ENCODE peak calls at places on chromosomes 7 and 10, in six cellular contexts. One of them, this sample, is unnamed.

GRCh38 chr10:132836248-132836831 is 50.4 kb upstream of the NKX6-2 start:
- DNase-seq in sigmoid colon: peak; percentile 64
- DNase-seq in spleen: peak; percentile 76
- DNase-seq in Panc1: no peak
- DNase-seq in endothelial cell of umbilical vein: no peak
- DNase-seq in vagina: no peak
- DNase-seq in this sample: peak; percentile 59

GRCh38 chr7:135193615-135194081 is 17.7 kb downstream of the WDR91 start:
- DNase-seq in sigmoid colon: no peak
- DNase-seq in spleen: no peak
- DNase-seq in Panc1: no peak
- DNase-seq in endothelial cell of umbilical vein: no peak
- DNase-seq in vagina: peak; percentile 40
- DNase-seq in this sample: peak; percentile 63

GRCh38 chr10:87843714-87844113 is 19.6 kb downstream of the KLLN start:
- DNase-seq in sigmoid colon: no peak
- DNase-seq in spleen: no peak
- DNase-seq in Panc1: no peak
- DNase-seq in endothelial cell of umbilical vein: no peak
- DNase-seq in vagina: no peak
- DNase-seq in this sample: no peak

GRCh38 chr7:79868010-79868409 is 266.6 kb upstream of the GNAI1 start:
- DNase-seq in sigmoid colon: no peak
- DNase-seq in spleen: no peak
- DNase-seq in Panc1: no peak
- DNase-seq in endothelial cell of umbilical vein: no peak
- DNase-seq in vagina: no peak
- DNase-seq in this sample: no peak

GRCh38 chr7:28955723-28956607 is 2.2 kb downstream of the TRIL start:
- DNase-seq in sigmoid colon: peak; percentile 89
- DNase-seq in spleen: peak; percentile 90
- DNase-seq in Panc1: no peak
- DNase-seq in endothelial cell of umbilical vein: peak; percentile 57
- DNase-seq in vagina: peak; percentile 86
- DNase-seq in this sample: peak; percentile 79

GRCh38 chr7:887488-887820 is 11.1 kb downstream of the GET4 start:
- DNase-seq in sigmoid colon: peak; percentile 49
- DNase-seq in spleen: peak; percentile 66
- DNase-seq in Panc1: no peak
- DNase-seq in endothelial cell of umbilical vein: no peak
- DNase-seq in vagina: no peak
- DNase-seq in this sample: no peak

GRCh38 chr10:2067015-2067414 is 329.7 kb upstream of the ADARB2 start:
- DNase-seq in sigmoid colon: no peak
- DNase-seq in spleen: no peak
- DNase-seq in Panc1: no peak
- DNase-seq in endothelial cell of umbilical vein: no peak
- DNase-seq in vagina: no peak
- DNase-seq in this sample: no peak

GRCh38 chr10:12279281-12279680 is 70.1 kb upstream of the CAMK1D start:
- DNase-seq in sigmoid colon: no peak
- DNase-seq in spleen: no peak
- DNase-seq in Panc1: no peak
- DNase-seq in endothelial cell of umbilical vein: no peak
- DNase-seq in vagina: no peak
- DNase-seq in this sample: no peak

GRCh38 chr7:147547252-147547897 is 1043.2 kb upstream of the C7orf33 start:
- DNase-seq in sigmoid colon: no peak
- DNase-seq in spleen: no peak
- DNase-seq in Panc1: no peak
- DNase-seq in endothelial cell of umbilical vein: no peak
- DNase-seq in vagina: no peak
- DNase-seq in this sample: no peak

GRCh38 chr10:127735723-127736221 is 1.2 kb upstream of the FOXI2 start:
- DNase-seq in sigmoid colon: no peak
- DNase-seq in spleen: no peak
- DNase-seq in Panc1: no peak
- DNase-seq in endothelial cell of umbilical vein: no peak
- DNase-seq in vagina: no peak
- DNase-seq in this sample: no peak

GRCh38 chr10:59177031-59177861 is 803 bp downstream of the PHYHIPL start:
- DNase-seq in sigmoid colon: no peak
- DNase-seq in spleen: peak; percentile 53
- DNase-seq in Panc1: no peak
- DNase-seq in endothelial cell of umbilical vein: peak; percentile 16
- DNase-seq in vagina: no peak
- DNase-seq in this sample: no peak

GRCh38 chr7:27115161-27116018 is 12.9 kb upstream of the HOXA2 start:
- DNase-seq in sigmoid colon: peak; percentile 75
- DNase-seq in spleen: no peak
- DNase-seq in Panc1: no peak
- DNase-seq in endothelial cell of umbilical vein: peak; percentile 81
- DNase-seq in vagina: no peak
- DNase-seq in this sample: peak; percentile 69

GRCh38 chr10:124676416-124677062 is 67.6 kb downstream of the FAM53B start:
- DNase-seq in sigmoid colon: no peak
- DNase-seq in spleen: no peak
- DNase-seq in Panc1: no peak
- DNase-seq in endothelial cell of umbilical vein: no peak
- DNase-seq in vagina: no peak
- DNase-seq in this sample: no peak

GRCh38 chr7:130024390-130024789 is 26.8 kb downstream of the ZC3HC1 start:
- DNase-seq in sigmoid colon: no peak
- DNase-seq in spleen: no peak
- DNase-seq in Panc1: no peak
- DNase-seq in endothelial cell of umbilical vein: no peak
- DNase-seq in vagina: no peak
- DNase-seq in this sample: no peak

GRCh38 chr10:35876248-35876647 is 234.2 kb upstream of the FZD8 start:
- DNase-seq in sigmoid colon: no peak
- DNase-seq in spleen: no peak
- DNase-seq in Panc1: no peak
- DNase-seq in endothelial cell of umbilical vein: no peak
- DNase-seq in vagina: no peak
- DNase-seq in this sample: no peak

GRCh38 chr10:2111936-2112335 is 374.6 kb upstream of the ADARB2 start:
- DNase-seq in sigmoid colon: no peak
- DNase-seq in spleen: no peak
- DNase-seq in Panc1: peak; percentile 73
- DNase-seq in endothelial cell of umbilical vein: no peak
- DNase-seq in vagina: no peak
- DNase-seq in this sample: no peak

GRCh38 chr7:157620616-157621015 is 283.8 kb downstream of the DNAJB6 start:
- DNase-seq in sigmoid colon: peak; percentile 57
- DNase-seq in spleen: no peak
- DNase-seq in Panc1: no peak
- DNase-seq in endothelial cell of umbilical vein: no peak
- DNase-seq in vagina: no peak
- DNase-seq in this sample: peak; percentile 47

GRCh38 chr10:69567920-69568319 is 5.3 kb downstream of the NEUROG3 start:
- DNase-seq in sigmoid colon: no peak
- DNase-seq in spleen: no peak
- DNase-seq in Panc1: no peak
- DNase-seq in endothelial cell of umbilical vein: peak; percentile 53
- DNase-seq in vagina: no peak
- DNase-seq in this sample: no peak

GRCh38 chr10:24215193-24215592 is 6.3 kb downstream of the KIAA1217 start:
- DNase-seq in sigmoid colon: no peak
- DNase-seq in spleen: no peak
- DNase-seq in Panc1: no peak
- DNase-seq in endothelial cell of umbilical vein: no peak
- DNase-seq in vagina: peak; percentile 37
- DNase-seq in this sample: no peak

GRCh38 chr10:133226251-133226808 is 3.7 kb upstream of the UTF1 start:
- DNase-seq in sigmoid colon: no peak
- DNase-seq in spleen: no peak
- DNase-seq in Panc1: no peak
- DNase-seq in endothelial cell of umbilical vein: no peak
- DNase-seq in vagina: no peak
- DNase-seq in this sample: no peak

GRCh38 chr10:11898372-11899066 is 75.4 kb downstream of the PROSER2 start:
- DNase-seq in sigmoid colon: peak; percentile 42
- DNase-seq in spleen: peak; percentile 51
- DNase-seq in Panc1: no peak
- DNase-seq in endothelial cell of umbilical vein: no peak
- DNase-seq in vagina: no peak
- DNase-seq in this sample: peak; percentile 84

GRCh38 chr10:65341323-65341922 is 1584.4 kb upstream of the LRRTM3 start:
- DNase-seq in sigmoid colon: no peak
- DNase-seq in spleen: no peak
- DNase-seq in Panc1: no peak
- DNase-seq in endothelial cell of umbilical vein: peak; percentile 97
- DNase-seq in vagina: no peak
- DNase-seq in this sample: no peak

GRCh38 chr10:61992059-61992460 is 90.6 kb downstream of the ARID5B start:
- DNase-seq in sigmoid colon: no peak
- DNase-seq in spleen: no peak
- DNase-seq in Panc1: no peak
- DNase-seq in endothelial cell of umbilical vein: peak; percentile 26
- DNase-seq in vagina: no peak
- DNase-seq in this sample: no peak

GRCh38 chr7:151099486-151100211 is 13.4 kb downstream of the AGAP3 start:
- DNase-seq in sigmoid colon: no peak
- DNase-seq in spleen: no peak
- DNase-seq in Panc1: no peak
- DNase-seq in endothelial cell of umbilical vein: no peak
- DNase-seq in vagina: no peak
- DNase-seq in this sample: no peak

GRCh38 chr7:16926283-16926682 is 44.5 kb upstream of the AGR3 start:
- DNase-seq in sigmoid colon: no peak
- DNase-seq in spleen: no peak
- DNase-seq in Panc1: no peak
- DNase-seq in endothelial cell of umbilical vein: peak; percentile 68
- DNase-seq in vagina: no peak
- DNase-seq in this sample: no peak

GRCh38 chr7:116477646-116478045 is 21.9 kb upstream of the CAV2 start:
- DNase-seq in sigmoid colon: no peak
- DNase-seq in spleen: no peak
- DNase-seq in Panc1: no peak
- DNase-seq in endothelial cell of umbilical vein: no peak
- DNase-seq in vagina: no peak
- DNase-seq in this sample: no peak

GRCh38 chr10:86798636-86799035 is 42.2 kb downstream of the BMPR1A start:
- DNase-seq in sigmoid colon: no peak
- DNase-seq in spleen: no peak
- DNase-seq in Panc1: no peak
- DNase-seq in endothelial cell of umbilical vein: no peak
- DNase-seq in vagina: no peak
- DNase-seq in this sample: no peak

GRCh38 chr7:103687981-103688380 is 242.0 kb upstream of the SLC26A5 start:
- DNase-seq in sigmoid colon: no peak
- DNase-seq in spleen: no peak
- DNase-seq in Panc1: no peak
- DNase-seq in endothelial cell of umbilical vein: no peak
- DNase-seq in vagina: no peak
- DNase-seq in this sample: no peak

GRCh38 chr7:92527300-92528187 is 776 bp downstream of the PEX1 start:
- DNase-seq in sigmoid colon: no peak
- DNase-seq in spleen: peak; percentile 90
- DNase-seq in Panc1: peak; percentile 30
- DNase-seq in endothelial cell of umbilical vein: peak; percentile 72
- DNase-seq in vagina: no peak
- DNase-seq in this sample: peak; percentile 23
- TF ChIP-seq POLR2AphosphoS5 in sigmoid colon: no peak
- TF ChIP-seq POLR2AphosphoS5 in spleen: no peak
- TF ChIP-seq POLR2AphosphoS5 in Panc1: no peak
- TF ChIP-seq POLR2AphosphoS5 in endothelial cell of umbilical vein: no peak
- TF ChIP-seq POLR2AphosphoS5 in vagina: no peak
- TF ChIP-seq POLR2AphosphoS5 in this sample: no peak

DNA sequence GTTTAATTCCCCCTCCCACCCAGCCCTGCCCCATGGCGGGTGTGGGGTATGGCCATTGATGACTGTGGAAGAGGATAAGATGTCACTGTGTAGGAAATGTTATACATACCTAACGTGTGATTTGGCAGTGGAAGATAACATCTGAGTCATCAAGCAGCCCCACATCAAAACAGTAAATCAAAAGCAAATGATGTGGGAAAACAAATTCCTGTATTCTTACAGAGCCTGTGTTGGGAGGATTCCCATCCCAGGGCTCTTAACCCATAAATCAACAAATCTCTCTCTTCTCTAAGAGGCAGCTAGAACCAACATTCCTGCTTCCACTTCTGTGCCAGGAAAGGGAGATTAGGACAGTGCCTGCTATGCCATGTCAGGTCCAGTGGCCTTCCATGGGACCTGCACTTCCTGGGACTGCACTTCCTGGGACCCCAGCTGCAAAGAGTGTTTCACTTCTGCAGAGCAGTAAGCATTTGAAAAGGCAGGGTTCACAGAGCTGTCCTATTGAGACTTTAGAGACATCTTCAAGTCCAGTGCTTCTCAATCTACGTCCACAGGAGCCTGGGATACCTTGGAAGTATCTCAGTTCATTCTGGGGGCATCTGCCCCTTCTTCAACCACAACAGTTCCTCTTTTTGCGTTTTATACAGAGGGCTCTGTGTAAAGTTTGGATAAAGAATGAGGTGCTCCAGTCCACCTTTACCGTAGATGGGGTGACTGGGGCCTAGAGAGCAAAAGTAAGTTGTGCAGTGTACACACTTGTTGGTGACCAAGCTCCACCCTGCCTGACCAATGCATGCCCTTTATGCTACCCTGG is 45.8 kb downstream of the ATXN7L1 start:
- DNase-seq in sigmoid colon: no peak
- DNase-seq in spleen: no peak
- DNase-seq in Panc1: peak; percentile 95
- DNase-seq in endothelial cell of umbilical vein: peak; percentile 88
- DNase-seq in vagina: no peak
- DNase-seq in this sample: no peak
- H3K27ac ChIP-seq in sigmoid colon: peak overlapping the region; percentile 71
- H3K27ac ChIP-seq in spleen: no peak overlapping the region
- H3K27ac ChIP-seq in Panc1: peak overlapping the region; percentile 84
- H3K27ac ChIP-seq in endothelial cell of umbilical vein: peak overlapping the region; percentile 88
- H3K27ac ChIP-seq in vagina: peak overlapping the region; percentile 73
- H3K27ac ChIP-seq in this sample: no peak overlapping the region

GRCh38 chr7:5414876-5415275 is 8.8 kb downstream of the TNRC18 start:
- DNase-seq in sigmoid colon: no peak
- DNase-seq in spleen: no peak
- DNase-seq in Panc1: no peak
- DNase-seq in endothelial cell of umbilical vein: no peak
- DNase-seq in vagina: no peak
- DNase-seq in this sample: no peak

GRCh38 chr7:5408777-5409176 is 14.9 kb downstream of the TNRC18 start:
- DNase-seq in sigmoid colon: no peak
- DNase-seq in spleen: no peak
- DNase-seq in Panc1: no peak
- DNase-seq in endothelial cell of umbilical vein: peak; percentile 46
- DNase-seq in vagina: no peak
- DNase-seq in this sample: no peak

GRCh38 chr7:5417106-5418071 is 6.2 kb downstream of the TNRC18 start:
- DNase-seq in sigmoid colon: no peak
- DNase-seq in spleen: no peak
- DNase-seq in Panc1: no peak
- DNase-seq in endothelial cell of umbilical vein: no peak
- DNase-seq in vagina: no peak
- DNase-seq in this sample: no peak

GRCh38 chr7:5413449-5413786 is 10.2 kb downstream of the TNRC18 start:
- DNase-seq in sigmoid colon: no peak
- DNase-seq in spleen: no peak
- DNase-seq in Panc1: no peak
- DNase-seq in endothelial cell of umbilical vein: no peak
- DNase-seq in vagina: no peak
- DNase-seq in this sample: no peak
- TF ChIP-seq POLR2AphosphoS5 in sigmoid colon: no peak
- TF ChIP-seq POLR2AphosphoS5 in spleen: no peak
- TF ChIP-seq POLR2AphosphoS5 in Panc1: peak; percentile 43
- TF ChIP-seq POLR2AphosphoS5 in endothelial cell of umbilical vein: no peak
- TF ChIP-seq POLR2AphosphoS5 in vagina: no peak
- TF ChIP-seq POLR2AphosphoS5 in this sample: no peak

GRCh38 chr7:73353243-73353642 is 25.3 kb downstream of the FKBP6 start:
- DNase-seq in sigmoid colon: no peak
- DNase-seq in spleen: no peak
- DNase-seq in Panc1: no peak
- DNase-seq in endothelial cell of umbilical vein: no peak
- DNase-seq in vagina: no peak
- DNase-seq in this sample: no peak
- H3K27ac ChIP-seq in sigmoid colon: no peak overlapping the region
- H3K27ac ChIP-seq in spleen: no peak overlapping the region
- H3K27ac ChIP-seq in Panc1: no peak overlapping the region
- H3K27ac ChIP-seq in endothelial cell of umbilical vein: no peak overlapping the region
- H3K27ac ChIP-seq in vagina: no peak overlapping the region
- H3K27ac ChIP-seq in this sample: no peak overlapping the region

This sample was measured in breast epithelium.